ENCODE peak calls at places on chromosomes 4 and X, in four cellular contexts. T is cardiac muscle cell; H is uterus; Y is naive thymus-derived CD4-positive, alpha-beta T cell. F is an unnamed sample.
A peak's percentile ranks its signal among the peaks of the same experiment; 100 is the strongest.

GRCh38 chr4:91758487-91758886 is 545.3 kb upstream of the GRID2 start:
- DNase-seq in T (peak; percentile 85), H (no peak), Y (no peak), F (no peak)

GRCh38 chr4:40628888-40629287 is 776 bp downstream of the RBM47 start:
- DNase-seq in T (no peak), H (no peak), Y (no peak), F (no peak)

GRCh38 chrX:133670394-133670793 is 255.1 kb upstream of the GPC4 start:
- DNase-seq in T (peak; percentile 56), H (no peak), Y (peak; percentile 2), F (no peak)

GRCh38 chr4:85829276-85830051 is 354.5 kb downstream of the ARHGAP24 start:
- DNase-seq in T (peak; percentile 22), H (no peak), Y (no peak), F (no peak)

GRCh38 chr4:108030332-108030731 is 40.6 kb downstream of the HADH start:
- DNase-seq in T (peak; percentile 77), H (no peak), Y (peak; percentile 78), F (no peak)

GRCh38 chrX:126551725-126552312 is 795 bp downstream of the DCAF12L1 start:
- DNase-seq in T (no peak), H (no peak), Y (no peak), F (no peak)

GRCh38 chr4:10316851-10317250 is 140.4 kb downstream of the ZNF518B start:
- DNase-seq in T (no peak), H (no peak), Y (no peak), F (no peak)

GRCh38 chr4:82044141-82044993 is 329.4 kb downstream of the HNRNPD start:
- DNase-seq in T (peak; percentile 84), H (peak; percentile 39), Y (no peak), F (peak; percentile 67)

GRCh38 chr4:159151701-159152100 is 48.8 kb downstream of the RAPGEF2 start:
- DNase-seq in T (no peak), H (no peak), Y (no peak), F (no peak)

GRCh38 chrX:135973548-135974278 is at the start of gene MMGT1:
- DNase-seq in T (peak; percentile 88), H (peak; percentile 81), Y (peak; percentile 77), F (peak; percentile 83)
- H3K27ac ChIP-seq in T (peak within 1 kb of the TSS; percentile 94), H (peak within 1 kb of the TSS; percentile 95), Y (peak within 1 kb of the TSS; percentile 83), F (peak within 1 kb of the TSS; percentile 83)

GRCh38 chrX:40108084-40108958 is 10.6 kb upstream of the BCOR start:
- DNase-seq in T (peak; percentile 52), H (peak; percentile 62), Y (no peak), F (no peak)

GRCh38 chrX:40106677-40107290 is 9.0 kb upstream of the BCOR start:
- DNase-seq in T (no peak), H (no peak), Y (no peak), F (no peak)

GRCh38 chrX:40107291-40108083 is 9.7 kb upstream of the BCOR start:
- DNase-seq in T (peak; percentile 27), H (peak; percentile 40), Y (no peak), F (no peak)

GRCh38 chrX:40109288-40110008 is 11.7 kb upstream of the BCOR start:
- DNase-seq in T (peak; percentile 73), H (peak; percentile 70), Y (no peak), F (no peak)

GRCh38 chrX:40108959-40109287 is 11.2 kb upstream of the BCOR start:
- DNase-seq in T (peak; percentile 85), H (peak; percentile 82), Y (no peak), F (no peak)
- H3K9me3 ChIP-seq in T (no peaks in the 10 kb centered on the region), H (no peaks in the 10 kb centered on the region), Y (no peaks in the 10 kb centered on the region), F (peaks cover 10% of the 10 kb centered on the region)

DNA sequence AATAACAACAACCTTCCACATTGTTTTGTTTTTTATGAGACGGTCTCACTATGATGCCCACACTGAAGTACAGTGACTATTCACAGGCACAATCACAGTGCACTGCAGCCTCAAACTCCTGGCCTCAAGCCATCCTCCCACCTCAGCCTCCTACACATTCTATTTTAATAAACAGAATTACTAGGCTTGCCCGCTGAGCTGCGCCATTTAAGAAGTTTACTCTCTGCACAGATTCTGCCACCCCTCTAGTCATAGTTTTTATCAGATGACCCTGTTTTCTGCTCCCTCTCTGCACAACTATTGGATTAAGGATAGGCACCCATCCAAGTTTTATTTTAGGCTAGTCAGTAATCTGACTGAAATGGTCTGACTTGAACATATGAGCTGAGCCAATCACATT is 11.3 kb upstream of the COX18 start:
- DNase-seq in T (peak; percentile 20), H (no peak), Y (no peak), F (no peak)
- H3K27ac ChIP-seq in T (no peak overlapping the region), H (peak overlapping the region; percentile 40), Y (no peak overlapping the region), F (no peak overlapping the region)

DNA sequence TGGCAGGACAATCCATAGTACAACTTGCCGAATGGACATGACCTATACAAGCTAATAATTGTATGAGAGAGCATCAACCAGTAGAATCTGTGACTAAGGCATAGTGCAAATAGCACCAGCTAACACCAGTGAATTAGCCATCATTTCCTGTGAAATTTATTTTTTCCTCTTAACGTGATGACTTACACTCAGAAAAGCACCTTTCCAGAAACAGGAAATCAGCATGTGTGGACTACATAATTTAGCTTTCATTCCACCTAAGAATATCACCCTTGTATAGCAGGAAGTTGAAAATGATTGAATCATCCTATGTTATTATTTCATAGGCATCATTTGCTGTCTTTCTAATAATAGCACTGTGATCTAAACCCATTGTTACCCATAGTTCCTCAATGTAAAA is 1393.4 kb upstream of the PCDH7 start:
- DNase-seq in T (no peak), H (no peak), Y (no peak), F (no peak)
- H3K9me3 ChIP-seq in T (no peaks in the 10 kb centered on the region), H (no peaks in the 10 kb centered on the region), Y (no peaks in the 10 kb centered on the region), F (no peaks in the 10 kb centered on the region)

GRCh38 chr4:791866-792630 is 33.9 kb downstream of the CPLX1 start:
- DNase-seq in T (peak; percentile 53), H (peak; percentile 63), Y (no peak), F (no peak)
- H3K27ac ChIP-seq in T (no peak overlapping the region), H (no peak overlapping the region), Y (no peak overlapping the region), F (no peak overlapping the region)

GRCh38 chr4:253936-254756 is 51.1 kb downstream of the ZNF732 start:
- DNase-seq in T (no peak), H (no peak), Y (no peak), F (no peak)
- H3K9me3 ChIP-seq in T (peaks cover 21% of the 10 kb centered on the region), H (peaks cover 74% of the 10 kb centered on the region), Y (peaks cover 60% of the 10 kb centered on the region), F (peaks cover 16% of the 10 kb centered on the region)

DNA sequence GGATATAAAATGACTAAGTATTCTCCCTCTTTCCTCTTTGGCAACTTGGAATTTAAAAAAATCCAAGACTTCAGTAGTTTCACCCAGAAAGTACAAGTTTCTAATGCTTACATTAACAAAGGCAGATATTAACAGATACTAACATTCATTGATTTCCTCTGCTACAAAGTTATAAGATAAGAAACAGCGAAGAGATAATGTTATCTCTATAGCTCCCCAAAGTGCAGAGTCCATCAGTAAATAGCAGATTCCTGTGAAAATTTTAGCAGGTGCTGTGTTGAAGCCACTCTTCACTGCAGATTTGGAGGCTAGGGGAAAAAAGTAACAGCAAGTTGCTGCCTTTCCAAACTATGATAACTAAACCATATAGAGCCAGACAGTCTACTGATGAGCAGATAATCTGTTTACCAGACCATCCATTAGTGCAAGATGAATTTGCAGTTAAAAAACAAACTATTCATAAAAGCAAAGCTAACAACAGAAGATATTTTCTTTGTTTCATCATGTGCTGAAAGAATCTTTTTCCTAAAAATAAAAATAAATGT is 3.3 kb upstream of the CAMK2D start:
- DNase-seq in T (no peak), H (no peak), Y (no peak), F (no peak)
- H3K27ac ChIP-seq in T (peak overlapping the region; percentile 11), H (no peak overlapping the region), Y (no peak overlapping the region), F (no peak overlapping the region)

DNA sequence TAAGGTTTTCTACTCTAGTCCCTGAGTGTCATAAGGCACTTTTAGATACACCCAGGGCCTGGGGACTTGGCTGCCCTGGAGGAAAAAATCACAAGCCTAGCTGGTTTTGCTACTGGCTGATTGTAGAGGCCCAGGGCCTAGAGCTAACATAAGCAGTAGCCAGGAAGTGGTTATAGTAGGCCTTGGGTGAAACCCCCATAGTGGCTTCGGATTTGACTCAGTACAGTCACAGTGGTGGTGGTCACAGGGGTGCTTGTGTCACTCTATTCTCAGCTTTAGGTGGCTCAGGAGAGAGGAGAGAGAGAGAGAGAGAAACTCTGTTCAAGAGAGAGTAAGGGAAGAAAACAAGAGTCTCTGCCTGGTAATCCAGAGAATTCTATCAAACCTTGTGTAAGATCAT is 194.5 kb upstream of the EDA2R start:
- DNase-seq in T (no peak), H (no peak), Y (no peak), F (no peak)
- H3K9me3 ChIP-seq in T (no peaks in the 10 kb centered on the region), H (no peaks in the 10 kb centered on the region), Y (no peaks in the 10 kb centered on the region), F (peaks cover 11% of the 10 kb centered on the region)

DNA sequence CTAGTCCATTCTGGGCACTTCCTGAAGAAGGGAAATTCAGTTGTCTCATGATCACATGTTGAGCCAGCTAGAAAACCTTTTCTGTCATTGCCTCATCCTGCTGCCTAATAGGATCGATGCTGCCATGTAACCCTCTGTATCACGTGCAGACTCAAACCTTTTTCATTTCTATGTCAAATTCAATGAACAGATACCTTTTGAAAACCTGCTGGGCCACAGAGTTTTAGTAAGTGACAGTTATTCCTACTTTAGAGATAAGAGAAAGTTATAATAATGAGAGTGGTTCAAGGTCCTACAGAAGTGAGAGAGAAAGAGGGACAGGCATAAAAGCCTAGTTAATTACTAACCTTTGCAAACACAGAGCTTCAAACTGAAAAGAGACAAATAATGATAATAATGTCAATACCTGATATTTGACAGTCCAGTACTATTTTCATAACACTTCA is 46.0 kb downstream of the MAOA start:
- DNase-seq in T (no peak), H (no peak), Y (no peak), F (no peak)
- H3K27ac ChIP-seq in T (no peak overlapping the region), H (peak overlapping the region; percentile 47), Y (no peak overlapping the region), F (no peak overlapping the region)

DNA sequence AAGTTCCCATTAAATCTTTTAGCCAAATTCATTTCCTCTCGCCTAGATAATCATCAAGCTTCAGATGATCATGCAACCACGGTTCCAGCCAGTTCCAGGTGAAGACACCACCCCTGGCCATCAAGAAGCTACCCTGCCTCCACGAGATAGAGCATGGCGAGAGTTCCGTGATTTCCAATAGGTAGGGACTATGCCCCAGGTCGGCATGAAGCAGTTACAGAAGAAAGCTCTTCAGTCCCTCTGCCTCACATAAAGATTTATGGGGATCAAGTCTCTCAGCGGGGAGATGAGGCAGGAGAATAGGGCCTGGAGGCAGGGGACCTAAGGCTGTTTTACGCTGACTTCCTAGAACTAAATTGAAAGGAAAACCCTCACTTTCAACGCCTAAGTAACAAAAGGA is 183.9 kb downstream of the OR13H1 start:
- DNase-seq in T (no peak), H (no peak), Y (no peak), F (no peak)
- H3K9me3 ChIP-seq in T (no peaks in the 10 kb centered on the region), H (no peaks in the 10 kb centered on the region), Y (no peaks in the 10 kb centered on the region), F (no peaks in the 10 kb centered on the region)

F was measured in lung.